ENCODE peak calls at places on chromosomes 16 and 17, in nine cellular contexts. E is transverse colon, B is heart right ventricle, D is HepG2, I is HAP-1, M is NCI-H1694 treated with DMSO at 0.1 percent for 48 hours, N is neuronal stem cell, K is T-helper 2 cell, Q is tibial artery. T is an unnamed sample.

GRCh38 chr17:6487243-6488007 is 43.2 kb downstream of the PIMREG start:
- DNase-seq in B (no peak), D (no peak), K (no peak), I (no peak), M (no peak), N (no peak), E (no peak), Q (peak), T (no peak)

GRCh38 chr16:86507173-86508027 is 2.9 kb upstream of the FOXF1 start:
- DNase-seq in N (peak), Q (no peak), I (no peak), E (no peak), M (no peak), K (no peak), B (no peak), D (no peak), T (no peak)

GRCh38 chr17:45306094-45306493 is 10.7 kb downstream of the MAP3K14 start:
- DNase-seq in Q (no peak), M (no peak), I (no peak), E (no peak), N (no peak), D (no peak), K (no peak), B (no peak), T (no peak)

GRCh38 chr16:74309789-74310781 is 13.5 kb downstream of the PSMD7 start:
- DNase-seq in Q (no peak), E (no peak), D (peak), B (no peak), N (peak), K (peak), I (peak), M (peak), T (peak)

GRCh38 chr17:41777579-41778188 is 8.8 kb downstream of the JUP start:
- DNase-seq in K (no peak), D (peak), I (no peak), N (no peak), M (peak), B (peak), E (peak), Q (peak), T (peak)

GRCh38 chr17:7932949-7933348 is 943 bp downstream of the CNTROB start:
- DNase-seq in D (peak), E (peak), M (no peak), K (peak), B (no peak), Q (peak), N (no peak), I (peak), T (peak)

GRCh38 chr17:50060951-50061712 is 5.2 kb downstream of the ITGA3 start:
- DNase-seq in D (no peak), K (no peak), M (no peak), N (no peak), I (no peak), Q (peak), B (peak), E (peak), T (peak)

GRCh38 chr17:77493901-77494663 is 353.3 kb downstream of the SEC14L1 start:
- DNase-seq in B (no peak), Q (peak), K (no peak), I (no peak), D (no peak), E (peak), N (no peak), M (no peak), T (no peak)

GRCh38 chr16:57619606-57620315 is 8.7 kb upstream of the ADGRG1 start:
- DNase-seq in N (no peak), Q (no peak), D (peak), K (no peak), I (no peak), E (peak), B (no peak), M (no peak), T (no peak)

GRCh38 chr17:50117202-50118040 is 12.5 kb downstream of the SAMD14 start:
- DNase-seq in B (peak), K (peak), I (peak), M (no peak), E (peak), D (peak), Q (no peak), N (no peak), T (peak)

GRCh38 chr17:72501404-72502110 is 380.7 kb downstream of the SOX9 start:
- DNase-seq in M (no peak), Q (no peak), I (no peak), B (no peak), N (no peak), K (no peak), D (peak), E (no peak), T (no peak)

GRCh38 chr17:69015631-69016030 is 45.1 kb downstream of the ABCA9 start:
- DNase-seq in Q (no peak), N (no peak), D (no peak), B (no peak), K (no peak), E (no peak), M (no peak), I (no peak), T (no peak)

GRCh38 chr16:84769416-84769815 is 50.4 kb upstream of the CRISPLD2 start:
- DNase-seq in E (no peak), N (no peak), B (no peak), I (no peak), D (no peak), M (no peak), Q (no peak), K (no peak), T (no peak)

GRCh38 chr17:76075364-76076099 is 951 bp downstream of the GALR2 start:
- DNase-seq in D (no peak), E (no peak), K (no peak), M (peak), I (no peak), B (no peak), N (no peak), Q (no peak), T (no peak)

GRCh38 chr16:15899538-15900100 is 11.2 kb upstream of the CEP20 start:
- DNase-seq in K (peak), Q (no peak), N (no peak), E (peak), M (no peak), D (peak), I (no peak), B (no peak), T (peak)

GRCh38 chr16:79089735-79090284 is 510.7 kb downstream of the MAF start:
- DNase-seq in E (peak), N (no peak), B (no peak), M (no peak), D (no peak), K (peak), I (no peak), Q (no peak), T (no peak)

GRCh38 chr17:8673621-8674020 is 43.1 kb upstream of the MYH10 start:
- DNase-seq in D (no peak), K (no peak), Q (peak), E (no peak), I (no peak), M (no peak), B (no peak), N (no peak), T (peak)

GRCh38 chr17:76082326-76083251 is 3.6 kb downstream of the ZACN start:
- DNase-seq in Q (no peak), M (no peak), I (no peak), D (no peak), E (no peak), B (no peak), N (no peak), K (no peak), T (no peak)

GRCh38 chr16:86408685-86409084 is 101.6 kb upstream of the FOXF1 start:
- DNase-seq in B (no peak), M (no peak), K (no peak), Q (no peak), E (no peak), N (no peak), I (no peak), D (no peak), T (no peak)

GRCh38 chr17:64315032-64315490 is 52.0 kb upstream of the TEX2 start:
- DNase-seq in I (no peak), K (no peak), D (no peak), N (no peak), Q (peak), B (peak), M (no peak), E (peak), T (peak)

GRCh38 chr16:70482624-70483023 is 28.2 kb downstream of the FCSK start:
- DNase-seq in Q (no peak), E (no peak), K (no peak), I (no peak), N (no peak), M (no peak), D (no peak), B (no peak), T (no peak)

GRCh38 chr16:89052824-89053724 is 40.6 kb upstream of the ACSF3 start:
- DNase-seq in D (peak), K (peak), B (peak), I (peak), M (no peak), E (peak), N (no peak), Q (no peak), T (no peak)

GRCh38 chr17:28968269-28968913 is 17.1 kb upstream of the PHF12 start:
- DNase-seq in K (no peak), D (no peak), M (no peak), Q (no peak), N (peak), E (no peak), B (no peak), I (no peak), T (no peak)

GRCh38 chr17:15918661-15919259 is 26.2 kb upstream of the ADORA2B start:
- DNase-seq in N (no peak), M (no peak), Q (no peak), I (no peak), E (peak), D (no peak), B (peak), K (no peak), T (no peak)

GRCh38 chr17:74712756-74713155 is at the start of gene CD300LF:
- DNase-seq in B (no peak), Q (peak), I (no peak), D (no peak), E (peak), N (no peak), K (no peak), M (no peak), T (no peak)

GRCh38 chr17:43360376-43360738 is 38.4 kb upstream of the ARL4D start:
- DNase-seq in D (peak), E (peak), Q (peak), M (no peak), K (peak), N (no peak), B (no peak), I (no peak), T (peak)

GRCh38 chr16:87133966-87134945 is 182.9 kb downstream of the C16orf95 start:
- DNase-seq in N (no peak), B (no peak), I (no peak), M (no peak), E (no peak), Q (no peak), D (no peak), K (no peak), T (no peak)

GRCh38 chr17:72303787-72304733 is 183.2 kb downstream of the SOX9 start:
- DNase-seq in B (no peak), Q (no peak), N (no peak), M (no peak), K (no peak), E (no peak), D (no peak), I (no peak), T (no peak)

GRCh38 chr17:52673791-52674190 is 515.3 kb upstream of the CA10 start:
- DNase-seq in B (no peak), M (no peak), E (no peak), D (no peak), Q (no peak), I (no peak), K (no peak), N (no peak), T (no peak)

T was measured in GM03348.